ENCODE peak calls at places on chromosomes 1 and 21, in seven cellular contexts. L is tibial nerve, Q is foreskin fibroblast, E is BE2C, D is GM13976, V is endothelial cell, C is GM12865. B is an unnamed sample.

GRCh38 chr1:201999625-202000238 is 10.7 kb upstream of the ELF3 start:
- DNase-seq in L (no peak), Q (peak), E (peak), D (peak), V (no peak), C (peak), B (peak)

GRCh38 chr1:105686874-105687690 is 1369.4 kb upstream of the PRMT6 start:
- DNase-seq in L (no peak), Q (no peak), E (no peak), D (no peak), V (no peak), C (no peak), B (no peak)

GRCh38 chr1:30933874-30934252 is 25.3 kb upstream of the SDC3 start:
- DNase-seq in L (no peak), Q (peak), E (no peak), D (no peak), V (no peak), C (no peak), B (no peak)

GRCh38 chr1:214503553-214503952 is 47.8 kb downstream of the PTPN14 start:
- DNase-seq in L (no peak), Q (no peak), E (no peak), D (no peak), V (no peak), C (no peak), B (no peak)

GRCh38 chr21:36707763-36708511 is 9.0 kb downstream of the SIM2 start:
- DNase-seq in L (no peak), Q (no peak), E (no peak), D (peak), V (no peak), C (no peak), B (no peak)

GRCh38 chr21:46066843-46067331 is 31.0 kb upstream of the COL6A2 start:
- DNase-seq in L (no peak), Q (no peak), E (no peak), D (no peak), V (no peak), C (no peak), B (no peak)

GRCh38 chr1:160837558-160838205 is 25.0 kb downstream of the CD244 start:
- DNase-seq in L (no peak), Q (peak), E (peak), D (peak), V (no peak), C (peak), B (peak)

GRCh38 chr1:72186733-72187307 is 95.5 kb downstream of the NEGR1 start:
- DNase-seq in L (no peak), Q (peak), E (no peak), D (no peak), V (no peak), C (no peak), B (no peak)

GRCh38 chr1:185110145-185110544 is 46.6 kb downstream of the TRMT1L start:
- DNase-seq in L (no peak), Q (no peak), E (no peak), D (no peak), V (no peak), C (no peak), B (no peak)

GRCh38 chr1:248576219-248576980 is 1.8 kb upstream of the OR2T34 start:
- DNase-seq in L (no peak), Q (no peak), E (no peak), D (no peak), V (no peak), C (no peak), B (no peak)

GRCh38 chr1:43994794-43995790 is 3.7 kb downstream of the CCDC24 start:
- DNase-seq in L (no peak), Q (no peak), E (peak), D (peak), V (peak), C (peak), B (peak)

GRCh38 chr21:15151385-15152103 is 86.7 kb upstream of the NRIP1 start:
- DNase-seq in L (no peak), Q (no peak), E (no peak), D (no peak), V (no peak), C (no peak), B (no peak)

GRCh38 chr1:19405195-19405760 is 80.1 kb downstream of the CAPZB start:
- DNase-seq in L (no peak), Q (no peak), E (peak), D (no peak), V (no peak), C (no peak), B (no peak)

GRCh38 chr1:206812456-206812855 is 40.2 kb upstream of the IL10 start:
- DNase-seq in L (no peak), Q (no peak), E (no peak), D (no peak), V (no peak), C (no peak), B (no peak)

GRCh38 chr1:108845991-108846390 is 10.9 kb downstream of the AKNAD1 start:
- DNase-seq in L (no peak), Q (no peak), E (no peak), D (no peak), V (no peak), C (no peak), B (no peak)

GRCh38 chr1:40663324-40664166 is 1.9 kb downstream of the RIMS3 start:
- DNase-seq in L (no peak), Q (no peak), E (peak), D (no peak), V (no peak), C (no peak), B (no peak)

GRCh38 chr1:40664167-40664537 is 1.3 kb downstream of the RIMS3 start:
- DNase-seq in L (no peak), Q (no peak), E (peak), D (no peak), V (no peak), C (no peak), B (no peak)

GRCh38 chr1:40662864-40663263 is 2.6 kb downstream of the RIMS3 start:
- DNase-seq in L (no peak), Q (no peak), E (peak), D (no peak), V (no peak), C (no peak), B (peak)

GRCh38 chr1:40664791-40665190 is 691 bp downstream of the RIMS3 start:
- DNase-seq in L (no peak), Q (no peak), E (no peak), D (no peak), V (no peak), C (no peak), B (no peak)

GRCh38 chr1:40665335-40666171 is at the start of gene RIMS3:
- DNase-seq in L (peak), Q (peak), E (peak), D (peak), V (peak), C (peak), B (peak)
- TF ChIP-seq CTCF in L (no peak), Q (no peak), E (peak), D (peak), V (no peak), C (peak), B (no peak)

GRCh38 chr1:99957818-99958217 is 12.0 kb upstream of the SLC35A3 start:
- DNase-seq in L (no peak), Q (no peak), E (no peak), D (no peak), V (no peak), C (no peak), B (no peak)
- TF ChIP-seq CTCF in L (no peak), Q (no peak), E (no peak), D (no peak), V (no peak), C (no peak), B (no peak)

GRCh38 chr1:231423648-231424047 is 1.6 kb upstream of the EGLN1 start:
- DNase-seq in L (no peak), Q (no peak), E (no peak), D (no peak), V (no peak), C (no peak), B (no peak)

GRCh38 chr1:231421616-231421970 is 494 bp downstream of the EGLN1 start:
- DNase-seq in L (no peak), Q (peak), E (peak), D (peak), V (peak), C (no peak), B (peak)

GRCh38 chr1:231420959-231421615 is 1.0 kb downstream of the EGLN1 start:
- DNase-seq in L (peak), Q (no peak), E (peak), D (peak), V (peak), C (peak), B (peak)

GRCh38 chr1:231421971-231422797 is at the start of gene EGLN1:
- DNase-seq in L (peak), Q (peak), E (peak), D (peak), V (peak), C (peak), B (peak)

GRCh38 chr1:231422798-231423309 is 767 bp upstream of the EGLN1 start:
- DNase-seq in L (no peak), Q (no peak), E (no peak), D (no peak), V (no peak), C (no peak), B (no peak)
- TF ChIP-seq CTCF in L (no peak), Q (no peak), E (no peak), D (no peak), V (no peak), C (no peak), B (no peak)

DNA sequence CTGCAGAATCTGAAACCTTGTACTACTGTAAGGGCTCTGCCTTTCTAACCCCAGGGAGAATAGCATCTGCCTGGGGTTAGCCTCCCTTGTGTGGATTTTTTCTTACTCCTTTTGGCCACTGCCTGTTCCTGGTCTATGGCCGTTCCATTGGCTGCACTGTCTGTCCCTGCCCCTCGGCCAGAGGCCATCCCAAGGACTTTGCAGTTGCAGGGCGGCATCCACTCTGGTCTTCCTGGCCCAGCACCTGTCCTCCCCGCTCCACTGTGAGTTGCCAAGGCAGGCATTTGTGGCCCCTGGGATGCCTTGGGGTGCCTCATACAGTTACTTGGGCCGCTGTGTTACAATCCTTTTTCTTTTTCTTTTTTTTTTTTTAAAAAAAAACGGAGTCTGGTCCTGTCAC is 45.8 kb downstream of the PDE9A start:
- DNase-seq in L (no peak), Q (no peak), E (no peak), D (no peak), V (no peak), C (no peak), B (no peak)
- TF ChIP-seq CTCF in L (no peak), Q (no peak), E (no peak), D (no peak), V (no peak), C (no peak), B (no peak)

GRCh38 chr1:222234351-222234750 is 313.6 kb downstream of the HHIPL2 start:
- DNase-seq in L (no peak), Q (no peak), E (no peak), D (no peak), V (no peak), C (no peak), B (no peak)

GRCh38 chr1:222239130-222239529 is 308.8 kb downstream of the HHIPL2 start:
- DNase-seq in L (no peak), Q (no peak), E (no peak), D (no peak), V (no peak), C (no peak), B (no peak)

DNA sequence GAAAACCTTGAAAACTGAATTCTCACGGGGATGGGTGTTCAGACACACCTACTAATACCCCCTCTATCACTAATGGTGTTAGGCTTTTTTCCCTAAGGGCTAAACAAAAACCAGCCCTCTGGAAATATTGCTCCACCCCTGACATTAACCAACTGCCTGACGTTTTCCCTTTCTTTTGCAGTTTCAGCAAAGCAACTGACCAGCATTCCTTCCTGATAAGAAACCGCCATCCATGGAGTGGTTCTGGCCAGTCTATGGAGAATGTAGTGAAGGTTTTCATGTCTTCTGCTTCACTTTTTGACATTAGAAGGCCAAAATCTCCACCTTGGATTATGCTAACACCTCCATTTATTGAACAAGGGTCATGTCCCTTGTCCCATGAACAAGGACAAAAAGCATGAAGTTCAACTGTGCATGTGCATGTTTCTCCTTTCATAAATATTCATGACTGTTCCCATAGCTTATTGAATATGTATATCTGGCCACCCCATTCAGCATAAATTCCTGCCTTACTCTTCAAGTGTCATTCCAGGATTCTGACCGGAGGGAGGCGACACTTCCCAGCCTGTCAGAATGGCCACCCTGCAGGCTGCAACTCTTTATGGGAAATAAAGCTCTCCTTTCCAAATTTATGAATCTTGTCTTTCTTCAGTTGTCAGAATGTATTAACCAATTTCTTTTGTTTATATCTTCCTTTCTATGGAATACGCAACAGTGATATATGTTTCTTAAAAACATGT is 314.3 kb downstream of the HHIPL2 start:
- DNase-seq in L (no peak), Q (no peak), E (no peak), D (no peak), V (no peak), C (no peak), B (no peak)
- TF ChIP-seq CTCF in L (no peak), Q (no peak), E (no peak), D (no peak), V (no peak), C (no peak), B (no peak)

DNA sequence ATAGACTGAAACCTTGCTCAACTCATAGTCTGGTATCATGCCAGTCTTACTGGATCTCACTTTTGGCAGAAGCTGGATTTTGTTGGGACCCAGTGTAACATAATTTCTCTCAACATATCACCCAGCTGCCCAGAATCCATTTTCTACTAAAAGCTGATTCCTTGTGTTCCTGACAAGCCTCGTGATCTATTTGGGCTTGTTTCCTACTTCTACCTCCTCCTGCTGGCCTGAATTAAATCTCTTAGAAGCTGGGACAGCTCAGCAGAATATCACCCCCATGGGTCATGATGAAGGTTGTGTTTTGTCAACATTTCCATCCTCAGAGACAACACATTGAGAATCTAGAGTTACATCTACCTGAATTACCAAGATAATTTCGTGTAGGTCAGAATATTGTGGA is 7.7 kb downstream of the GOLT1A start:
- DNase-seq in L (no peak), Q (no peak), E (no peak), D (no peak), V (no peak), C (no peak), B (no peak)
- TF ChIP-seq CTCF in L (no peak), Q (peak), E (peak), D (no peak), V (no peak), C (no peak), B (no peak)

GRCh38 chr1:54425152-54425584 is 19.0 kb upstream of the SSBP3 start:
- DNase-seq in L (no peak), Q (no peak), E (no peak), D (no peak), V (no peak), C (no peak), B (no peak)

GRCh38 chr1:54424398-54424797 is 18.2 kb upstream of the SSBP3 start:
- DNase-seq in L (no peak), Q (no peak), E (no peak), D (no peak), V (no peak), C (no peak), B (no peak)

GRCh38 chr1:54417123-54417522 is 10.9 kb upstream of the SSBP3 start:
- DNase-seq in L (no peak), Q (no peak), E (no peak), D (no peak), V (no peak), C (no peak), B (no peak)

GRCh38 chr1:54416435-54416834 is 10.2 kb upstream of the SSBP3 start:
- DNase-seq in L (no peak), Q (no peak), E (no peak), D (no peak), V (no peak), C (no peak), B (no peak)

GRCh38 chr1:54421101-54421504 is 14.9 kb upstream of the SSBP3 start:
- DNase-seq in L (no peak), Q (peak), E (no peak), D (no peak), V (no peak), C (no peak), B (no peak)
- TF ChIP-seq CTCF in L (no peak), Q (no peak), E (no peak), D (no peak), V (no peak), C (no peak), B (no peak)

GRCh38 chr1:59155326-59155725 is 141.6 kb upstream of the FGGY start:
- DNase-seq in L (no peak), Q (no peak), E (no peak), D (no peak), V (no peak), C (no peak), B (no peak)
- TF ChIP-seq CTCF in L (no peak), Q (no peak), E (no peak), D (no peak), V (no peak), C (no peak), B (no peak)